ENCODE peak calls at places on chromosomes 5 and 9, in eight cellular contexts. L is RWPE1; C is HEK293T; R is activated T-helper 1 cell treated with Interleukin-2 at 50 U/mL for 16 hours; E is HepG2; J is HS-5; S is left cardiac atrium; I is effector memory CD4-positive, alpha-beta T cell. O is an unnamed sample.

GRCh38 chr5:40572947-40573346 is 106.8 kb upstream of the PTGER4 start:
- DNase-seq in L (no peak), C (no peak), R (no peak), E (no peak), J (peak), S (no peak), I (no peak), O (no peak)

GRCh38 chr9:36598281-36598680 is 25.6 kb downstream of the MELK start:
- DNase-seq in L (no peak), C (no peak), R (no peak), E (no peak), J (no peak), S (no peak), I (no peak), O (no peak)

GRCh38 chr5:142644127-142644526 is 41.8 kb downstream of the FGF1 start:
- DNase-seq in L (peak), C (no peak), R (no peak), E (no peak), J (no peak), S (no peak), I (no peak), O (no peak)

GRCh38 chr5:34522599-34523381 is 133.3 kb upstream of the RAI14 start:
- DNase-seq in L (peak), C (peak), R (peak), E (peak), J (peak), S (peak), I (peak), O (peak)

GRCh38 chr5:157994906-157995519 is 136.1 kb upstream of the CLINT1 start:
- DNase-seq in L (peak), C (peak), R (no peak), E (peak), J (no peak), S (peak), I (peak), O (peak)

GRCh38 chr9:131475956-131476776 is 26.6 kb upstream of the POMT1 start:
- DNase-seq in L (no peak), C (no peak), R (no peak), E (no peak), J (no peak), S (no peak), I (no peak), O (no peak)

GRCh38 chr9:38312406-38312805 is 80.1 kb upstream of the ALDH1B1 start:
- DNase-seq in L (no peak), C (no peak), R (no peak), E (no peak), J (no peak), S (no peak), I (no peak), O (no peak)

GRCh38 chr9:69273162-69273561 is 51.9 kb upstream of the ENTREP1 start:
- DNase-seq in L (no peak), C (no peak), R (no peak), E (no peak), J (no peak), S (no peak), I (no peak), O (no peak)

GRCh38 chr5:109035470-109035869 is 287.8 kb downstream of the FER start:
- DNase-seq in L (no peak), C (no peak), R (no peak), E (no peak), J (peak), S (no peak), I (no peak), O (no peak)

GRCh38 chr5:134784946-134785620 is 26.5 kb downstream of the DDX46 start:
- DNase-seq in L (no peak), C (no peak), R (no peak), E (no peak), J (peak), S (no peak), I (no peak), O (no peak)

GRCh38 chr5:84181093-84181492 is 203.6 kb downstream of the EDIL3 start:
- DNase-seq in L (no peak), C (no peak), R (no peak), E (no peak), J (no peak), S (no peak), I (no peak), O (no peak)

GRCh38 chr9:133875131-133875530 is 117.0 kb downstream of the VAV2 start:
- DNase-seq in L (no peak), C (no peak), R (no peak), E (no peak), J (no peak), S (no peak), I (no peak), O (no peak)

GRCh38 chr9:93290495-93291434 is 106.8 kb downstream of the WNK2 start:
- DNase-seq in L (no peak), C (peak), R (no peak), E (no peak), J (no peak), S (no peak), I (no peak), O (no peak)

GRCh38 chr5:181047921-181048320 is 7.9 kb downstream of the BTNL9 start:
- DNase-seq in L (no peak), C (no peak), R (no peak), E (no peak), J (no peak), S (no peak), I (no peak), O (no peak)

GRCh38 chr9:89781838-89782237 is 177.0 kb downstream of the GADD45G start:
- DNase-seq in L (no peak), C (no peak), R (no peak), E (no peak), J (no peak), S (no peak), I (no peak), O (no peak)

GRCh38 chr5:95712347-95712958 is 18.7 kb upstream of the RHOBTB3 start:
- DNase-seq in L (peak), C (no peak), R (no peak), E (no peak), J (peak), S (no peak), I (no peak), O (no peak)

GRCh38 chr9:128128836-128129590 is 1.5 kb upstream of the PTGES2 start:
- DNase-seq in L (no peak), C (no peak), R (no peak), E (no peak), J (no peak), S (peak), I (no peak), O (no peak)

GRCh38 chr5:16550316-16550952 is 66.4 kb downstream of the RETREG1 start:
- DNase-seq in L (peak), C (peak), R (no peak), E (peak), J (no peak), S (no peak), I (no peak), O (peak)

GRCh38 chr9:92986175-92987110 is 39.1 kb downstream of the FGD3 start:
- DNase-seq in L (no peak), C (no peak), R (peak), E (no peak), J (no peak), S (no peak), I (no peak), O (no peak)

GRCh38 chr5:173396311-173396993 is 68.2 kb upstream of the STC2 start:
- DNase-seq in L (no peak), C (peak), R (no peak), E (peak), J (no peak), S (no peak), I (no peak), O (peak)

GRCh38 chr9:129252937-129253819 is 75.1 kb upstream of the IER5L start:
- DNase-seq in L (no peak), C (no peak), R (no peak), E (peak), J (no peak), S (peak), I (no peak), O (no peak)

GRCh38 chr5:44150075-44150723 is 239.0 kb downstream of the FGF10 start:
- DNase-seq in L (no peak), C (no peak), R (no peak), E (no peak), J (no peak), S (no peak), I (no peak), O (no peak)

GRCh38 chr9:70947086-70947485 is 174.3 kb downstream of the TRPM3 start:
- DNase-seq in L (no peak), C (no peak), R (no peak), E (no peak), J (no peak), S (no peak), I (no peak), O (no peak)

GRCh38 chr9:35340046-35340445 is 149.9 kb upstream of the RUSC2 start:
- DNase-seq in L (no peak), C (no peak), R (no peak), E (no peak), J (no peak), S (no peak), I (no peak), O (no peak)

GRCh38 chr5:80090884-80091166 is 55.7 kb downstream of the THBS4 start:
- DNase-seq in L (no peak), C (no peak), R (no peak), E (peak), J (no peak), S (no peak), I (no peak), O (no peak)

GRCh38 chr9:92245005-92245797 is 48.3 kb downstream of the IARS1 start:
- DNase-seq in L (no peak), C (no peak), R (no peak), E (no peak), J (peak), S (no peak), I (no peak), O (no peak)

GRCh38 chr5:62717211-62717927 is 138.8 kb downstream of the LRRC70 start:
- DNase-seq in L (no peak), C (no peak), R (no peak), E (no peak), J (no peak), S (no peak), I (no peak), O (no peak)

GRCh38 chr5:172861461-172861860 is 27.4 kb downstream of the ERGIC1 start:
- DNase-seq in L (no peak), C (no peak), R (no peak), E (no peak), J (no peak), S (no peak), I (no peak), O (no peak)

GRCh38 chr5:179802207-179802883 is 4.3 kb downstream of the MGAT4B start:
- DNase-seq in L (no peak), C (no peak), R (no peak), E (no peak), J (no peak), S (no peak), I (no peak), O (no peak)

GRCh38 chr9:124849801-124850200 is 3.5 kb upstream of the WDR38 start:
- DNase-seq in L (no peak), C (no peak), R (no peak), E (peak), J (no peak), S (no peak), I (no peak), O (no peak)

O was measured in HuH-7.